ENCODE peak calls at places on chromosomes 6 and 20, in ten cellular contexts. One of them, this sample, is unnamed.

GRCh38 chr6:113184291-113184690 is 672.9 kb upstream of the MARCKS start:
- DNase-seq in cardiac muscle cell: no peak
- DNase-seq in GM13977: no peak
- DNase-seq in ovary: no peak
- DNase-seq in mesothelial cell of epicardium: no peak
- DNase-seq in pancreas: no peak
- DNase-seq in fibroblast of the aortic adventitia: peak; percentile 90
- DNase-seq in transverse colon: no peak
- DNase-seq in fibroblast of mammary gland: peak; percentile 78
- DNase-seq in HFFc6: peak; percentile 94
- DNase-seq in this sample: no peak

GRCh38 chr20:609371-609964 is 641 bp downstream of the TCF15 start:
- DNase-seq in cardiac muscle cell: no peak
- DNase-seq in GM13977: no peak
- DNase-seq in ovary: no peak
- DNase-seq in mesothelial cell of epicardium: no peak
- DNase-seq in pancreas: no peak
- DNase-seq in fibroblast of the aortic adventitia: no peak
- DNase-seq in transverse colon: no peak
- DNase-seq in fibroblast of mammary gland: no peak
- DNase-seq in HFFc6: no peak
- DNase-seq in this sample: no peak

GRCh38 chr20:35344354-35344837 is 52.2 kb upstream of the FAM83C start:
- DNase-seq in cardiac muscle cell: no peak
- DNase-seq in GM13977: no peak
- DNase-seq in ovary: peak; percentile 63
- DNase-seq in mesothelial cell of epicardium: no peak
- DNase-seq in pancreas: no peak
- DNase-seq in fibroblast of the aortic adventitia: peak; percentile 91
- DNase-seq in transverse colon: peak; percentile 65
- DNase-seq in fibroblast of mammary gland: peak; percentile 95
- DNase-seq in HFFc6: peak; percentile 47
- DNase-seq in this sample: no peak

GRCh38 chr6:170420791-170421776 is 114.5 kb downstream of the FAM120B start:
- DNase-seq in cardiac muscle cell: no peak
- DNase-seq in GM13977: no peak
- DNase-seq in ovary: no peak
- DNase-seq in mesothelial cell of epicardium: no peak
- DNase-seq in pancreas: no peak
- DNase-seq in fibroblast of the aortic adventitia: no peak
- DNase-seq in transverse colon: no peak
- DNase-seq in fibroblast of mammary gland: no peak
- DNase-seq in HFFc6: no peak
- DNase-seq in this sample: no peak

GRCh38 chr6:1336246-1336843 is 24.4 kb downstream of the FOXQ1 start:
- DNase-seq in cardiac muscle cell: no peak
- DNase-seq in GM13977: no peak
- DNase-seq in ovary: no peak
- DNase-seq in mesothelial cell of epicardium: no peak
- DNase-seq in pancreas: peak; percentile 55
- DNase-seq in fibroblast of the aortic adventitia: no peak
- DNase-seq in transverse colon: peak; percentile 69
- DNase-seq in fibroblast of mammary gland: no peak
- DNase-seq in HFFc6: no peak
- DNase-seq in this sample: no peak

GRCh38 chr6:23704655-23705054 is 421.4 kb upstream of the NRSN1 start:
- DNase-seq in cardiac muscle cell: no peak
- DNase-seq in GM13977: no peak
- DNase-seq in ovary: no peak
- DNase-seq in mesothelial cell of epicardium: no peak
- DNase-seq in pancreas: no peak
- DNase-seq in fibroblast of the aortic adventitia: no peak
- DNase-seq in transverse colon: no peak
- DNase-seq in fibroblast of mammary gland: no peak
- DNase-seq in HFFc6: no peak
- DNase-seq in this sample: no peak

GRCh38 chr6:127637830-127638229 is 60.9 kb downstream of the C6orf58 start:
- DNase-seq in cardiac muscle cell: no peak
- DNase-seq in GM13977: no peak
- DNase-seq in ovary: no peak
- DNase-seq in mesothelial cell of epicardium: no peak
- DNase-seq in pancreas: no peak
- DNase-seq in fibroblast of the aortic adventitia: peak; percentile 34
- DNase-seq in transverse colon: no peak
- DNase-seq in fibroblast of mammary gland: peak; percentile 28
- DNase-seq in HFFc6: no peak
- DNase-seq in this sample: no peak

GRCh38 chr6:37514377-37514776 is 14.7 kb upstream of the CCDC167 start:
- DNase-seq in cardiac muscle cell: no peak
- DNase-seq in GM13977: no peak
- DNase-seq in ovary: no peak
- DNase-seq in mesothelial cell of epicardium: no peak
- DNase-seq in pancreas: no peak
- DNase-seq in fibroblast of the aortic adventitia: peak; percentile 41
- DNase-seq in transverse colon: no peak
- DNase-seq in fibroblast of mammary gland: peak; percentile 72
- DNase-seq in HFFc6: peak; percentile 46
- DNase-seq in this sample: no peak

GRCh38 chr6:151655099-151655498 is 152.4 kb upstream of the ESR1 start:
- DNase-seq in cardiac muscle cell: no peak
- DNase-seq in GM13977: no peak
- DNase-seq in ovary: no peak
- DNase-seq in mesothelial cell of epicardium: no peak
- DNase-seq in pancreas: no peak
- DNase-seq in fibroblast of the aortic adventitia: no peak
- DNase-seq in transverse colon: no peak
- DNase-seq in fibroblast of mammary gland: no peak
- DNase-seq in HFFc6: no peak
- DNase-seq in this sample: no peak

GRCh38 chr20:45016089-45016641 is 49.9 kb downstream of the STK4 start:
- DNase-seq in cardiac muscle cell: peak; percentile 4
- DNase-seq in GM13977: no peak
- DNase-seq in ovary: no peak
- DNase-seq in mesothelial cell of epicardium: no peak
- DNase-seq in pancreas: no peak
- DNase-seq in fibroblast of the aortic adventitia: peak; percentile 95
- DNase-seq in transverse colon: no peak
- DNase-seq in fibroblast of mammary gland: no peak
- DNase-seq in HFFc6: peak; percentile 44
- DNase-seq in this sample: no peak

GRCh38 chr6:108455688-108456087 is 105.0 kb upstream of the FOXO3 start:
- DNase-seq in cardiac muscle cell: no peak
- DNase-seq in GM13977: no peak
- DNase-seq in ovary: no peak
- DNase-seq in mesothelial cell of epicardium: no peak
- DNase-seq in pancreas: no peak
- DNase-seq in fibroblast of the aortic adventitia: no peak
- DNase-seq in transverse colon: no peak
- DNase-seq in fibroblast of mammary gland: no peak
- DNase-seq in HFFc6: no peak
- DNase-seq in this sample: no peak

GRCh38 chr6:137625100-137625661 is 131.0 kb upstream of the OLIG3 start:
- DNase-seq in cardiac muscle cell: no peak
- DNase-seq in GM13977: no peak
- DNase-seq in ovary: no peak
- DNase-seq in mesothelial cell of epicardium: no peak
- DNase-seq in pancreas: no peak
- DNase-seq in fibroblast of the aortic adventitia: no peak
- DNase-seq in transverse colon: no peak
- DNase-seq in fibroblast of mammary gland: no peak
- DNase-seq in HFFc6: no peak
- DNase-seq in this sample: no peak

GRCh38 chr6:122564230-122564629 is 46.0 kb upstream of the PKIB start:
- DNase-seq in cardiac muscle cell: no peak
- DNase-seq in GM13977: no peak
- DNase-seq in ovary: no peak
- DNase-seq in mesothelial cell of epicardium: no peak
- DNase-seq in pancreas: no peak
- DNase-seq in fibroblast of the aortic adventitia: no peak
- DNase-seq in transverse colon: no peak
- DNase-seq in fibroblast of mammary gland: no peak
- DNase-seq in HFFc6: no peak
- DNase-seq in this sample: no peak

GRCh38 chr6:6851059-6851658 is 256.6 kb upstream of the RREB1 start:
- DNase-seq in cardiac muscle cell: no peak
- DNase-seq in GM13977: no peak
- DNase-seq in ovary: peak; percentile 29
- DNase-seq in mesothelial cell of epicardium: no peak
- DNase-seq in pancreas: peak; percentile 81
- DNase-seq in fibroblast of the aortic adventitia: peak; percentile 99
- DNase-seq in transverse colon: peak; percentile 26
- DNase-seq in fibroblast of mammary gland: peak; percentile 99
- DNase-seq in HFFc6: peak; percentile 96
- DNase-seq in this sample: no peak

GRCh38 chr6:36039113-36039512 is 11.5 kb downstream of the MAPK14 start:
- DNase-seq in cardiac muscle cell: no peak
- DNase-seq in GM13977: no peak
- DNase-seq in ovary: no peak
- DNase-seq in mesothelial cell of epicardium: no peak
- DNase-seq in pancreas: no peak
- DNase-seq in fibroblast of the aortic adventitia: no peak
- DNase-seq in transverse colon: no peak
- DNase-seq in fibroblast of mammary gland: no peak
- DNase-seq in HFFc6: no peak
- DNase-seq in this sample: no peak

GRCh38 chr20:15060265-15061060 is 723.1 kb upstream of the FLRT3 start:
- DNase-seq in cardiac muscle cell: no peak
- DNase-seq in GM13977: no peak
- DNase-seq in ovary: no peak
- DNase-seq in mesothelial cell of epicardium: no peak
- DNase-seq in pancreas: no peak
- DNase-seq in fibroblast of the aortic adventitia: no peak
- DNase-seq in transverse colon: no peak
- DNase-seq in fibroblast of mammary gland: no peak
- DNase-seq in HFFc6: no peak
- DNase-seq in this sample: no peak

DNA sequence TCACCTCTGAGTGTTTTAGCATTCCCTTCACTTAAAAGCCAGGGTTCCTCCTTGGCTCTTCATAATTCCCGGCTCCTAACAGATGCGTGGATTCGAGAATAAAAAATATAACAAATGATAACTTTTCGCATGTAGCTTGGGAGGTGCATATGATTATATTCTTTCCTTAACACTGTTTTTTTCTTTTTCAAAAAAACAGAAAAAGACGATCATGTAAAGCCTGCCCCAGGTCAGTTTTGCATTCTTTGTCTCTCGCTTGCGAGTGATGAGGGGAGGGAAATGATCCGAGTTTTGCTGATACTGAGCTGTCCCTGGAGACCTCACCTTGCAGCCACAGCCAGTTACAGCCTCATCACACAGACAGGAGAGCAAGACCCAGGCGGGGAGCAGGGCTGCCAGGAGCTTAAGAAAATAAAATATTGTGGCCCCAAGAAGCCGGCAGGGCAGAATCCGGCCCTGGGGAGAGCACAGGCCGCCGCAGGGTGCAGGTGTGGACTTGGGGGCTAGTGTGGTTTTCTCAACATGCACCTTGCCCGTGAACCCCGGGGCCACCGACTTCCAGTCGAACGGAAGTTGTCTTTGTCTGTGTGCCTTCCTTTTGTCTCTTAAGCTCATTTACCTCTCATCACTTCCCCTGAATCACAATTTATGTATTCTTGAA is 301.8 kb downstream of the TAF4 start:
- DNase-seq in cardiac muscle cell: no peak
- DNase-seq in GM13977: no peak
- DNase-seq in ovary: no peak
- DNase-seq in mesothelial cell of epicardium: no peak
- DNase-seq in pancreas: no peak
- DNase-seq in fibroblast of the aortic adventitia: no peak
- DNase-seq in transverse colon: no peak
- DNase-seq in fibroblast of mammary gland: no peak
- DNase-seq in HFFc6: no peak
- DNase-seq in this sample: no peak
- TF ChIP-seq CTCF in cardiac muscle cell: no peak
- TF ChIP-seq CTCF in GM13977: no peak
- TF ChIP-seq CTCF in ovary: no peak
- TF ChIP-seq CTCF in mesothelial cell of epicardium: no peak
- TF ChIP-seq CTCF in pancreas: no peak
- TF ChIP-seq CTCF in fibroblast of the aortic adventitia: no peak
- TF ChIP-seq CTCF in transverse colon: no peak
- TF ChIP-seq CTCF in fibroblast of mammary gland: no peak
- TF ChIP-seq CTCF in HFFc6: no peak
- TF ChIP-seq CTCF in this sample: no peak

GRCh38 chr6:87472525-87473418 is at the start of gene SLC35A1:
- DNase-seq in cardiac muscle cell: peak; percentile 83
- DNase-seq in GM13977: peak; percentile 90
- DNase-seq in ovary: peak; percentile 82
- DNase-seq in mesothelial cell of epicardium: peak; percentile 67
- DNase-seq in pancreas: peak; percentile 84
- DNase-seq in fibroblast of the aortic adventitia: peak; percentile 84
- DNase-seq in transverse colon: peak; percentile 89
- DNase-seq in fibroblast of mammary gland: peak; percentile 81
- DNase-seq in HFFc6: peak; percentile 71
- DNase-seq in this sample: peak; percentile 82
- TF ChIP-seq CTCF in cardiac muscle cell: peak; percentile 20
- TF ChIP-seq CTCF in GM13977: no peak
- TF ChIP-seq CTCF in ovary: peak; percentile 37
- TF ChIP-seq CTCF in mesothelial cell of epicardium: peak; percentile 37
- TF ChIP-seq CTCF in pancreas: peak; percentile 7
- TF ChIP-seq CTCF in fibroblast of the aortic adventitia: peak; percentile 23
- TF ChIP-seq CTCF in transverse colon: peak; percentile 69
- TF ChIP-seq CTCF in fibroblast of mammary gland: no peak
- TF ChIP-seq CTCF in HFFc6: peak; percentile 71
- TF ChIP-seq CTCF in this sample: no peak

DNA sequence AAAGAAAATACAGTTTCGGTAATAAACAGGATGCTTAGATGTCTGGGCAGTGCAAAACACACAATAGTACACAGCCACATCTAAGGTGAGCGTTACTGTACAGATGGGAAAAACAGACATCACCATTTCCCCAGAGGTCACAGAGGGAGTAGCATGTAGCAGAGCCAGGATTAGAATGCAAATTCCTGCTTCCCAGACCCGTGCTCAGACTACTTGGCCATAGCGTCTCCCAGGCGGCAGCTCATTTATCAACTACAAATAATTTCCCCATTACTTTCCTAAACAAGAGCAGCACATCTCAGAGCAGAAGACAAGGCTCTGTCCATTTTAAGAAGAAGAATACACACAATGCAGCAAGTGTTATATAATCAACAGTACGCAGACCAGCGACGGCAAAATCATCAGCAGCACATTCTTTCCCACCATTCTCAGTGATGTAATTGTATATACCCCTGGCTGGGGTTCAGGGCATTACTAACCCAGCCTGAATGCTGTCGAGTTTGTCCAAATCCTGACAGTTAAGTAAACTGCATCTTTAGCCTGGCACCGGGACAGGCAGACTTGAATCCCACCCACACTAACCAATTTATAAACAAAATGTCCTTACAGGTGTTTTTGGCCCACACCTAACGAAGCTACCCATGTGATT is 61.9 kb downstream of the CNKSR3 start:
- DNase-seq in cardiac muscle cell: peak; percentile 47
- DNase-seq in GM13977: no peak
- DNase-seq in ovary: no peak
- DNase-seq in mesothelial cell of epicardium: no peak
- DNase-seq in pancreas: peak; percentile 25
- DNase-seq in fibroblast of the aortic adventitia: peak; percentile 88
- DNase-seq in transverse colon: peak; percentile 30
- DNase-seq in fibroblast of mammary gland: peak; percentile 78
- DNase-seq in HFFc6: peak; percentile 41
- DNase-seq in this sample: no peak
- TF ChIP-seq CTCF in cardiac muscle cell: peak; percentile 24
- TF ChIP-seq CTCF in GM13977: no peak
- TF ChIP-seq CTCF in ovary: peak; percentile 37
- TF ChIP-seq CTCF in mesothelial cell of epicardium: peak; percentile 36
- TF ChIP-seq CTCF in pancreas: no peak
- TF ChIP-seq CTCF in fibroblast of the aortic adventitia: peak; percentile 57
- TF ChIP-seq CTCF in transverse colon: no peak
- TF ChIP-seq CTCF in fibroblast of mammary gland: peak; percentile 27
- TF ChIP-seq CTCF in HFFc6: peak; percentile 58
- TF ChIP-seq CTCF in this sample: no peak

GRCh38 chr20:37711987-37712961 is 18.4 kb downstream of the CTNNBL1 start:
- DNase-seq in cardiac muscle cell: no peak
- DNase-seq in GM13977: no peak
- DNase-seq in ovary: no peak
- DNase-seq in mesothelial cell of epicardium: no peak
- DNase-seq in pancreas: no peak
- DNase-seq in fibroblast of the aortic adventitia: no peak
- DNase-seq in transverse colon: no peak
- DNase-seq in fibroblast of mammary gland: no peak
- DNase-seq in HFFc6: no peak
- DNase-seq in this sample: no peak
- TF ChIP-seq CTCF in cardiac muscle cell: no peak
- TF ChIP-seq CTCF in GM13977: no peak
- TF ChIP-seq CTCF in ovary: no peak
- TF ChIP-seq CTCF in mesothelial cell of epicardium: no peak
- TF ChIP-seq CTCF in pancreas: no peak
- TF ChIP-seq CTCF in fibroblast of the aortic adventitia: no peak
- TF ChIP-seq CTCF in transverse colon: no peak
- TF ChIP-seq CTCF in fibroblast of mammary gland: no peak
- TF ChIP-seq CTCF in HFFc6: no peak
- TF ChIP-seq CTCF in this sample: no peak

This sample was measured in natural killer cell.